ENCODE peak calls at places on chromosomes 6 and 20, in six cellular contexts. V is fibroblast of lung, I is brain microvascular endothelial cell, K is mucosa of descending colon, Q is left lung, D is choroid plexus epithelial cell. M is an unnamed sample.

GRCh38 chr20:44017905-44018683 is 103.4 kb downstream of the TOX2 start:
- DNase-seq in V (peak), I (peak), K (peak), Q (no peak), D (peak), M (peak)

GRCh38 chr20:61673152-61673551 is 392.5 kb downstream of the TAF4 start:
- DNase-seq in V (no peak), I (no peak), K (no peak), Q (no peak), D (no peak), M (no peak)

GRCh38 chr6:20367716-20368485 is 33.8 kb upstream of the E2F3 start:
- DNase-seq in V (no peak), I (no peak), K (no peak), Q (no peak), D (peak), M (peak)

GRCh38 chr20:20367681-20368413 is at the start of gene INSM1:
- DNase-seq in V (no peak), I (no peak), K (peak), Q (no peak), D (no peak), M (no peak)

GRCh38 chr20:48393721-48394120 is 434.1 kb downstream of the PREX1 start:
- DNase-seq in V (no peak), I (no peak), K (no peak), Q (no peak), D (no peak), M (no peak)

GRCh38 chr6:106163966-106164877 is 78.1 kb downstream of the PRDM1 start:
- DNase-seq in V (peak), I (peak), K (peak), Q (no peak), D (peak), M (peak)

GRCh38 chr20:5835234-5835845 is 85.1 kb downstream of the SHLD1 start:
- DNase-seq in V (peak), I (peak), K (no peak), Q (no peak), D (peak), M (peak)

GRCh38 chr20:8309638-8310037 is 177.6 kb downstream of the PLCB1 start:
- DNase-seq in V (no peak), I (peak), K (no peak), Q (no peak), D (peak), M (no peak)

GRCh38 chr20:43322851-43323250 is 133.1 kb upstream of the PTPRT start:
- DNase-seq in V (no peak), I (no peak), K (peak), Q (no peak), D (peak), M (peak)

GRCh38 chr20:58716476-58717277 is 24.1 kb downstream of the NPEPL1 start:
- DNase-seq in V (no peak), I (no peak), K (no peak), Q (peak), D (no peak), M (no peak)

GRCh38 chr20:54624701-54625472 is 149.5 kb downstream of the DOK5 start:
- DNase-seq in V (peak), I (no peak), K (no peak), Q (no peak), D (no peak), M (no peak)

GRCh38 chr6:108689279-108690161 is 128.8 kb downstream of the FOXO3 start:
- DNase-seq in V (peak), I (peak), K (no peak), Q (peak), D (peak), M (peak)

GRCh38 chr20:62924567-62925419 is 1.5 kb downstream of the DIDO1 start:
- DNase-seq in V (peak), I (peak), K (peak), Q (no peak), D (peak), M (peak)

GRCh38 chr6:133540361-133540760 is 299.2 kb downstream of the EYA4 start:
- DNase-seq in V (no peak), I (no peak), K (no peak), Q (no peak), D (no peak), M (no peak)

GRCh38 chr6:6781172-6781876 is 192.8 kb downstream of the LY86 start:
- DNase-seq in V (peak), I (peak), K (no peak), Q (no peak), D (peak), M (peak)

GRCh38 chr6:158475344-158476302 is 84.3 kb upstream of the TMEM181 start:
- DNase-seq in V (peak), I (peak), K (peak), Q (no peak), D (peak), M (peak)

GRCh38 chr6:157017022-157017421 is 239.8 kb downstream of the ARID1B start:
- DNase-seq in V (no peak), I (no peak), K (no peak), Q (no peak), D (no peak), M (no peak)

GRCh38 chr20:4227085-4227821 is 211.9 kb upstream of the RNF24 start:
- DNase-seq in V (peak), I (peak), K (peak), Q (no peak), D (peak), M (peak)

GRCh38 chr6:136927313-136927712 is 5.2 kb downstream of the SLC35D3 start:
- DNase-seq in V (no peak), I (peak), K (no peak), Q (no peak), D (peak), M (peak)

GRCh38 chr20:23257848-23258746 is 92.5 kb upstream of the NXT1 start:
- DNase-seq in V (peak), I (peak), K (no peak), Q (no peak), D (peak), M (peak)

GRCh38 chr6:48183174-48183573 is 72.2 kb upstream of the PTCHD4 start:
- DNase-seq in V (no peak), I (no peak), K (no peak), Q (no peak), D (no peak), M (no peak)

GRCh38 chr6:169654590-169655391 is 47.0 kb downstream of the WDR27 start:
- DNase-seq in V (peak), I (peak), K (peak), Q (peak), D (peak), M (peak)

GRCh38 chr6:96104910-96105309 is 89.1 kb downstream of the FUT9 start:
- DNase-seq in V (no peak), I (no peak), K (no peak), Q (no peak), D (no peak), M (no peak)

GRCh38 chr6:17930321-17930993 is 57.0 kb downstream of the KIF13A start:
- DNase-seq in V (peak), I (no peak), K (no peak), Q (no peak), D (no peak), M (no peak)

GRCh38 chr6:73942581-73942980 is 246.6 kb downstream of the CD109 start:
- DNase-seq in V (peak), I (peak), K (no peak), Q (no peak), D (peak), M (peak)

GRCh38 chr20:59064214-59064722 is 21.7 kb upstream of the PRELID3B start:
- DNase-seq in V (no peak), I (no peak), K (no peak), Q (no peak), D (no peak), M (no peak)

GRCh38 chr20:59006167-59006863 is 739 bp downstream of the CTSZ start:
- DNase-seq in V (no peak), I (no peak), K (peak), Q (no peak), D (no peak), M (peak)

GRCh38 chr6:112717401-112717800 is 370.3 kb downstream of the RFPL4B start:
- DNase-seq in V (peak), I (no peak), K (no peak), Q (no peak), D (peak), M (no peak)

GRCh38 chr6:26290941-26291340 is 74.1 kb upstream of the BTN3A2 start:
- DNase-seq in V (no peak), I (no peak), K (no peak), Q (no peak), D (peak), M (no peak)
- TF ChIP-seq CTCF in V (no peak), I (no peak), K (no peak), Q (no peak), D (no peak), M (no peak)

DNA sequence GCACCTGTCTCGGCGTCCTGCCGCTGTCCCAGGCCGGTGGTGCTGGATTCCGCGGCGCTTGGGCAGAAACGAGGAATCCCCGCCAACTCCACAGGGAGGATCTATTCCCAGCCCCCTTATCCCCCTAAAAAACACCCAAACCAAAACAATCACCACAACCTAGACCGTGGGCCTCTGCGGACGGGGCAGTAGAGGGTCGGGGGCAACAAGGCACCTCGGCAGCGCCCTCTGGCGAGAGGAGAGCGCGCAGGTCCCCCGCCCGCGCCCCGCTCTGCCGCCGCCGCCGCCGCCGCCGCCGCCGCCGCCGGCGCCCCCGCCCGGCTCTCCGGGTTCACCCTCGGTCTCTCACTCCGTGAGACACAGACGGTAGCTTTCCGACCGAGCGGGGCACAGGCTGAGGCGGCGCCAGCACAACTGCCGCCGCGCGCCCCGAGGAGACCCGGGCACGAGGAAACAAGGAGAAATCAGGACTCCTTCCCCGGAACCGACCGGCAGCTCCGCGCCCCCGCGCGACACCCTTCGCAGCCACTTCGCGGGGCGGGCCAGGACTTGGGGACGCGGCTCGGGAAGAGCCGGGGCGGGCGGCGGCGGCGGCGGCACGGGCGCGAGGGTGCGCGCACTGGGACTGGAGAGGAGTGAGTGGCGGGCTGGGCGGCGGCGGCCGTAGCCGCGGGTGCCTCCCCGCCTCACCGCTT is at the start of gene SLC35F1:
- DNase-seq in V (peak), I (peak), K (peak), Q (peak), D (peak), M (no peak)
- TF ChIP-seq CTCF in V (no peak), I (peak), K (no peak), Q (no peak), D (peak), M (no peak)

GRCh38 chr20:45095753-45096371 is 5.1 kb downstream of the KCNS1 start:
- DNase-seq in V (peak), I (peak), K (peak), Q (no peak), D (peak), M (peak)
- TF ChIP-seq CTCF in V (peak), I (peak), K (peak), Q (peak), D (peak), M (peak)

GRCh38 chr20:34075647-34076046 is 36.4 kb downstream of the EIF2S2 start:
- DNase-seq in V (no peak), I (no peak), K (no peak), Q (peak), D (no peak), M (no peak)
- TF ChIP-seq CTCF in V (no peak), I (peak), K (no peak), Q (no peak), D (peak), M (peak)

GRCh38 chr6:63066053-63066704 is 145.1 kb upstream of the FKBP1C start:
- DNase-seq in V (no peak), I (no peak), K (peak), Q (no peak), D (no peak), M (peak)
- TF ChIP-seq CTCF in V (no peak), I (no peak), K (no peak), Q (no peak), D (no peak), M (peak)